ENCODE peak calls at places on chromosomes 11 and 22, in eight cellular contexts. S is spleen, J is OCI-LY7, D is body of pancreas, P is prostate gland, F is pancreas, U is right atrium auricular region, I is IMR-90. M is an unnamed sample. For H3K4me1, the result is how much of the 10 kb centered on the place peaks cover.

GRCh38 chr11:66595245-66595904 is 2.4 kb downstream of the CCS start:
- DNase-seq in U (peak), D (peak), J (no peak), F (no peak), S (no peak), P (no peak), I (peak), M (peak)

GRCh38 chr22:22714600-22715361 is 70.4 kb downstream of the GGTLC2 start:
- DNase-seq in D (no peak), J (peak), F (no peak), S (no peak), P (no peak), U (no peak), I (no peak), M (no peak)

GRCh38 chr11:106156290-106156937 is 79.0 kb downstream of the AASDHPPT start:
- DNase-seq in F (no peak), S (no peak), I (peak), J (peak), U (no peak), P (peak), D (peak), M (no peak)

GRCh38 chr11:120704256-120704750 is 192.8 kb downstream of the GRIK4 start:
- DNase-seq in I (no peak), J (no peak), D (no peak), U (no peak), S (no peak), P (no peak), F (no peak), M (no peak)

GRCh38 chr22:48366591-48366990 is 1461.1 kb downstream of the BRD1 start:
- DNase-seq in I (no peak), F (no peak), S (no peak), D (no peak), P (no peak), J (no peak), U (no peak), M (no peak)

GRCh38 chr11:133911169-133911568 is 45.6 kb downstream of the IGSF9B start:
- DNase-seq in D (no peak), J (no peak), I (no peak), P (no peak), U (no peak), S (no peak), F (no peak), M (no peak)

GRCh38 chr22:44981857-44982256 is 27.9 kb downstream of the PHF21B start:
- DNase-seq in P (no peak), S (no peak), J (no peak), U (no peak), F (no peak), I (no peak), D (no peak), M (no peak)

GRCh38 chr11:63805844-63806415 is 7.3 kb upstream of the SPINDOC start:
- DNase-seq in S (no peak), I (no peak), D (peak), F (no peak), P (no peak), U (peak), J (no peak), M (no peak)

GRCh38 chr11:7892751-7893356 is 38.2 kb downstream of the OR10A6 start:
- DNase-seq in F (no peak), P (no peak), U (no peak), J (peak), S (no peak), I (peak), D (no peak), M (peak)

GRCh38 chr11:73570415-73571114 is 27.3 kb downstream of the FAM168A start:
- DNase-seq in S (no peak), J (no peak), D (no peak), I (peak), F (no peak), U (no peak), P (no peak), M (no peak)

GRCh38 chr22:22047776-22048175 is 65.2 kb upstream of the TOP3B start:
- DNase-seq in P (no peak), D (no peak), S (no peak), F (no peak), U (no peak), I (no peak), J (no peak), M (no peak)

GRCh38 chr11:44978961-44979331 is 28.3 kb upstream of the TP53I11 start:
- DNase-seq in F (no peak), I (no peak), S (peak), J (no peak), D (peak), U (no peak), P (peak), M (peak)

GRCh38 chr11:64225608-64226506 is at the start of the genes NUDT22 and TRPT1:
- DNase-seq in J (peak), F (peak), P (peak), I (peak), U (peak), S (peak), D (peak), M (peak)

GRCh38 chr22:41668971-41669911 is 19.4 kb downstream of the SNU13 start:
- DNase-seq in I (peak), J (no peak), P (no peak), F (peak), D (no peak), S (no peak), U (no peak), M (no peak)

GRCh38 chr11:129605815-129606214 is 209.8 kb upstream of the TMEM45B start:
- DNase-seq in I (no peak), P (no peak), D (no peak), U (no peak), F (no peak), J (no peak), S (no peak), M (no peak)

GRCh38 chr11:69293819-69294505 is at the start of gene MYEOV:
- DNase-seq in S (peak), P (no peak), I (no peak), J (peak), U (no peak), F (no peak), D (no peak), M (peak)

GRCh38 chr11:24808173-24808572 is 311.3 kb downstream of the LUZP2 start:
- DNase-seq in U (no peak), D (no peak), S (no peak), P (no peak), J (no peak), F (no peak), I (no peak), M (no peak)

GRCh38 chr22:44180706-44181032 is at the start of gene PARVG:
- DNase-seq in J (peak), P (no peak), F (no peak), S (peak), D (no peak), U (no peak), I (no peak), M (no peak)

GRCh38 chr11:78921517-78921916 is 346.9 kb upstream of the NARS2 start:
- DNase-seq in S (no peak), P (no peak), F (no peak), I (no peak), J (no peak), U (no peak), D (no peak), M (no peak)

GRCh38 chr11:68868221-68868620 is 26.5 kb upstream of the CPT1A start:
- DNase-seq in P (no peak), D (no peak), I (no peak), J (no peak), F (no peak), U (no peak), S (peak), M (no peak)

GRCh38 chr11:13064593-13064992 is 55.5 kb downstream of the RASSF10 start:
- DNase-seq in P (peak), F (no peak), J (no peak), D (peak), I (no peak), S (no peak), U (no peak), M (no peak)

GRCh38 chr11:45671246-45672171 is 6.1 kb upstream of the CHST1 start:
- DNase-seq in I (no peak), P (no peak), S (no peak), F (no peak), D (peak), U (no peak), J (no peak), M (no peak)

GRCh38 chr11:11641581-11641980 is 19.8 kb upstream of the GALNT18 start:
- DNase-seq in F (no peak), I (no peak), P (no peak), U (no peak), J (no peak), S (no peak), D (no peak), M (no peak)

GRCh38 chr11:90818196-90818735 is 595.4 kb upstream of the CHORDC1 start:
- DNase-seq in U (no peak), I (no peak), F (no peak), J (no peak), S (no peak), D (no peak), P (no peak), M (no peak)

DNA sequence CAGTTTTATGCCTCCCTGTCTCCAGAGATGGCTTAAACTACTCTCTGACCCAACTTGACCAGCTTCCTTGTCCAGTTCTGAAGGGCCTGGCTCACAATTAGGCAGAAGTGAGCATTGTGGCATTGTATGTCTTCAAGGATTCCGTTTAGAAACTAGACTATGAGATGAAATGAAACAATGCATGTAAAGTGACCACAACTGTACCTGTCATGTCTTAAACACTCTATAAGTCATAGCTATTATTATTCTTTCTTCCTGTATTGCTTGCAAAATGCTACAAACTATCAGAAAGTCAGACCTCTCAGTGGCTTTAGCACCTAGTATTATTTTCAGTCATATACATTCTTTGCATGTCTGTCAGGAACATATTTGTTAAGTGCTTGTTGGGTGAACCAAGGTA is 127.9 kb upstream of the MTMR2 start:
- DNase-seq in I (no peak), J (no peak), D (no peak), P (no peak), F (no peak), U (no peak), S (no peak), M (no peak)
- H3K4me1 ChIP-seq in I (under half), J (under half), D (under half), P (under half), F (under half), U (under half), S (under half), M (under half)

GRCh38 chr11:65382804-65383368 is 440 bp upstream of the SLC25A45 start:
- DNase-seq in S (peak), P (no peak), D (peak), J (no peak), I (no peak), U (no peak), F (peak), M (peak)
- H3K4me1 ChIP-seq in S (half or more), P (under half), D (half or more), J (half or more), I (under half), U (half or more), F (half or more), M (half or more)

DNA sequence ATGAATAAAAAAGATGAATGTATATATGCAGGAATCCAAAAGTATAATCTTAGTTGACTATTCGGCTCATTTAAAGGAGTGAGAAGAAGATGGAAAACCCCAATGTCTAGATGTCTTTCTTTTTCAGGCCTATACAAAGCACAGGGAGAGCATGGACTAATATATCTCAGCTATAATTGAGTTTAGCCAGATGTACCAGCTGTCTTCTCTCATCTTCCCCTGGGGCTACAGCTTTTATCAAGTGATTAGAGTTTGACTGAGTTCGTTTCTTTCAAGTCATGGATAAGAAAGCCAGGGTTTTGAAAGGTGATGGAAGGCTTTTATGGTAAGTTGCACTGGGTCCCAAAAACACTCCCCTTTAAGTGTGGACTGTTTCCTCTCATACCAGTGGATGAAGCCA is 1172.8 kb upstream of the TENM4 start:
- DNase-seq in D (no peak), I (no peak), U (no peak), J (no peak), S (no peak), F (no peak), P (no peak), M (no peak)
- H3K4me1 ChIP-seq in D (under half), I (under half), U (under half), J (under half), S (under half), F (under half), P (under half), M (under half)

GRCh38 chr22:37907036-37907954 is 1.2 kb downstream of the MICALL1 start:
- DNase-seq in I (peak), P (no peak), S (no peak), D (peak), F (peak), U (no peak), J (no peak), M (no peak)
- H3K4me1 ChIP-seq in I (under half), P (under half), S (under half), D (under half), F (under half), U (under half), J (under half), M (under half)

GRCh38 chr22:26486394-26486793 is 2.7 kb downstream of the SRRD start:
- DNase-seq in J (no peak), I (no peak), P (no peak), S (no peak), F (no peak), U (no peak), D (no peak), M (no peak)
- H3K4me1 ChIP-seq in J (under half), I (under half), P (under half), S (under half), F (under half), U (under half), D (under half), M (under half)

M was measured in mucosa of descending colon.